ENCODE peak calls at places on chromosomes 13 and 19, in eight cellular contexts. M is EH; N is retina; G is NCI-H345; P is IMR-90; F is stimulated activated CD8-positive, alpha-beta memory T cell treated with anti-CD3 and anti-CD28 coated beads, Interleukin-15, amount 100 ng/mL, for 1 hour; V is NCI-H1092; H is GM20000. L is an unnamed sample.

GRCh38 chr13:110471156-110471832 is 90.2 kb downstream of the RAB20 start:
- DNase-seq in M (no peak), N (no peak), G (no peak), P (no peak), F (no peak), V (no peak), H (peak; percentile 58), L (no peak)

GRCh38 chr19:41753936-41754529 is 1.3 kb upstream of the CEACAM6 start:
- DNase-seq in M (peak; percentile 45), N (peak; percentile 36), G (peak; percentile 27), P (peak; percentile 4), F (peak; percentile 61), V (peak; percentile 52), H (no peak), L (peak; percentile 64)

GRCh38 chr19:14048439-14049153 is 13.3 kb downstream of the PALM3 start:
- DNase-seq in M (peak; percentile 42), N (no peak), G (no peak), P (no peak), F (peak; percentile 73), V (peak; percentile 29), H (peak; percentile 74), L (peak; percentile 64)

GRCh38 chr13:32248789-32249188 is 66.4 kb downstream of the ZAR1L start:
- DNase-seq in M (no peak), N (no peak), G (no peak), P (no peak), F (no peak), V (no peak), H (no peak), L (no peak)

GRCh38 chr19:49749055-49749716 is 13.9 kb downstream of the TSKS start:
- DNase-seq in M (peak; percentile 59), N (no peak), G (no peak), P (peak; percentile 37), F (no peak), V (no peak), H (no peak), L (no peak)

GRCh38 chr13:113903361-113903760 is 39.5 kb upstream of the GAS6 start:
- DNase-seq in M (peak; percentile 96), N (no peak), G (no peak), P (peak; percentile 78), F (no peak), V (no peak), H (no peak), L (no peak)

GRCh38 chr19:45768644-45769053 is 403 bp downstream of the SIX5 start:
- DNase-seq in M (peak; percentile 61), N (no peak), G (peak; percentile 13), P (peak; percentile 41), F (no peak), V (no peak), H (no peak), L (peak; percentile 36)

GRCh38 chr13:44758595-44759221 is 182.6 kb upstream of the TSC22D1 start:
- DNase-seq in M (peak; percentile 93), N (no peak), G (peak; percentile 68), P (peak; percentile 98), F (no peak), V (no peak), H (no peak), L (no peak)

GRCh38 chr19:48558018-48558684 is 6.2 kb downstream of the SULT2B1 start:
- DNase-seq in M (peak; percentile 78), N (peak; percentile 14), G (no peak), P (peak; percentile 40), F (no peak), V (no peak), H (no peak), L (no peak)

GRCh38 chr13:19053561-19053960 is 128.1 kb downstream of the TUBA3C start:
- DNase-seq in M (no peak), N (no peak), G (no peak), P (no peak), F (no peak), V (no peak), H (no peak), L (no peak)